ENCODE peak calls at places on chromosomes 4 and X, in eight cellular contexts. H is GM04504, V is activated T-cell treated with anti-CD3 and anti-CD28 coated beads for 1 hour, P is GM06990, K is upper lobe of right lung, R is AG10803, W is NCI-H2081, A is GF-D8. I is an unnamed sample.

GRCh38 chr4:10128761-10129160 is 12.2 kb upstream of the WDR1 start:
- DNase-seq in P (no peak), A (no peak), H (no peak), R (no peak), W (no peak), K (no peak), V (no peak), I (no peak)

GRCh38 chr4:79626102-79626501 is 218.1 kb upstream of the GK2 start:
- DNase-seq in W (no peak), H (no peak), K (no peak), P (no peak), R (no peak), A (no peak), V (no peak), I (no peak)

GRCh38 chr4:3123201-3123671 is 48.8 kb downstream of the HTT start:
- DNase-seq in P (no peak), H (peak), A (peak), K (no peak), V (no peak), R (peak), W (no peak), I (no peak)

GRCh38 chr4:77418333-77418732 is 187.3 kb upstream of the CXCL13 start:
- DNase-seq in V (no peak), H (no peak), A (no peak), P (no peak), W (no peak), R (peak), K (no peak), I (no peak)

GRCh38 chrX:103584606-103585005 is 709 bp upstream of the TCEAL4 start:
- DNase-seq in A (no peak), H (no peak), W (peak), P (no peak), K (no peak), V (no peak), R (no peak), I (no peak)

GRCh38 chr4:2866891-2867290 is 23.2 kb downstream of the ADD1 start:
- DNase-seq in V (no peak), K (no peak), W (no peak), A (no peak), R (no peak), H (no peak), P (no peak), I (no peak)

GRCh38 chrX:2484721-2485459 is 15.9 kb downstream of the DHRSX start:
- DNase-seq in H (no peak), P (no peak), R (peak), A (no peak), W (no peak), K (no peak), V (no peak), I (no peak)

GRCh38 chrX:50971390-50971789 is 60.9 kb downstream of the BMP15 start:
- DNase-seq in H (no peak), A (no peak), W (no peak), P (no peak), R (peak), K (no peak), V (no peak), I (no peak)

GRCh38 chrX:69556094-69557011 is 52.2 kb downstream of the NALF2 start:
- DNase-seq in R (no peak), V (no peak), K (no peak), P (no peak), H (no peak), A (no peak), W (no peak), I (no peak)

GRCh38 chr4:134422776-134423175 is 221.2 kb upstream of the PABPC4L start:
- DNase-seq in V (no peak), W (no peak), R (no peak), A (no peak), P (no peak), K (no peak), H (no peak), I (no peak)

GRCh38 chr4:105963461-105964400 is 68.5 kb downstream of the NPNT start:
- DNase-seq in W (no peak), R (no peak), P (no peak), A (no peak), V (no peak), H (no peak), K (no peak), I (no peak)

GRCh38 chrX:130055103-130055502 is 55.2 kb downstream of the ELF4 start:
- DNase-seq in R (peak), K (no peak), A (no peak), W (no peak), V (no peak), P (no peak), H (peak), I (no peak)

GRCh38 chr4:21888195-21888976 is 60.2 kb downstream of the KCNIP4 start:
- DNase-seq in P (no peak), A (no peak), W (no peak), V (no peak), K (no peak), R (peak), H (peak), I (no peak)

GRCh38 chr4:31078661-31079060 is 358.5 kb downstream of the PCDH7 start:
- DNase-seq in A (no peak), V (no peak), H (no peak), P (no peak), R (no peak), W (no peak), K (no peak), I (no peak)

GRCh38 chr4:2260336-2261109 is 1.4 kb downstream of the MXD4 start:
- DNase-seq in H (no peak), R (no peak), K (peak), V (no peak), W (no peak), A (no peak), P (no peak), I (no peak)

GRCh38 chr4:8188743-8189550 is 10.1 kb upstream of the SH3TC1 start:
- DNase-seq in K (peak), R (no peak), A (no peak), V (no peak), P (no peak), H (no peak), W (peak), I (peak)

GRCh38 chr4:145804134-145804533 is 124.2 kb downstream of the C4orf51 start:
- DNase-seq in R (peak), P (no peak), V (no peak), H (peak), K (no peak), W (no peak), A (no peak), I (no peak)

GRCh38 chrX:100635989-100636320 is 651 bp downstream of the TSPAN6 start:
- DNase-seq in P (no peak), W (no peak), V (no peak), K (no peak), A (no peak), R (no peak), H (no peak), I (no peak)

GRCh38 chr4:174490356-174490969 is 31.8 kb downstream of the HPGD start:
- DNase-seq in R (peak), V (no peak), A (no peak), K (no peak), H (peak), P (no peak), W (no peak), I (no peak)

GRCh38 chrX:17654116-17654515 is 83.2 kb upstream of the SCML1 start:
- DNase-seq in A (no peak), W (no peak), R (no peak), P (no peak), K (no peak), V (no peak), H (no peak), I (no peak)

GRCh38 chr4:181822005-181822375 is 421.2 kb upstream of the TENM3 start:
- DNase-seq in P (no peak), R (no peak), H (no peak), A (no peak), V (no peak), K (no peak), W (no peak), I (no peak)

GRCh38 chrX:17459008-17459407 is 84.0 kb downstream of the NHS start:
- DNase-seq in V (no peak), A (no peak), K (no peak), R (peak), H (peak), P (no peak), W (peak), I (no peak)

GRCh38 chr4:74431113-74431826 is 13.7 kb upstream of the AREG start:
- DNase-seq in V (no peak), A (peak), H (no peak), K (no peak), R (no peak), P (no peak), W (no peak), I (no peak)

GRCh38 chrX:77962068-77962902 is 7.2 kb downstream of the PGAM4 start:
- DNase-seq in H (no peak), A (no peak), W (no peak), R (no peak), K (no peak), P (no peak), V (peak), I (no peak)

GRCh38 chr4:1638272-1638598 is 45.9 kb downstream of the FAM53A start:
- DNase-seq in W (no peak), P (no peak), V (no peak), A (no peak), K (no peak), H (no peak), R (no peak), I (no peak)

GRCh38 chrX:150577174-150577573 is 8.8 kb downstream of the MTM1 start:
- DNase-seq in W (no peak), A (no peak), H (no peak), K (no peak), R (no peak), V (no peak), P (no peak), I (no peak)

I was measured in NCI-H774.